ENCODE peak calls at places on chromosomes 4 and X, in four cellular contexts. E is HepG2, B is K562, G is GM12878. O is an unnamed sample.

GRCh38 chr4:71290074-71290473 is 48.7 kb upstream of the SLC4A4 start:
- DNase-seq in E (no peak), B (no peak), G (no peak), O (no peak)

GRCh38 chrX:34332336-34332735 is 200.2 kb upstream of the FAM47A start:
- DNase-seq in E (no peak), B (no peak), G (no peak), O (peak; percentile 40)

GRCh38 chr4:8538703-8539567 is 41.3 kb upstream of the GPR78 start:
- DNase-seq in E (peak; percentile 14), B (no peak), G (no peak), O (no peak)

GRCh38 chrX:104428231-104428630 is 137.8 kb upstream of the IL1RAPL2 start:
- DNase-seq in E (no peak), B (no peak), G (no peak), O (no peak)

GRCh38 chrX:147917700-147918694 is 6.3 kb downstream of the FMR1 start:
- DNase-seq in E (no peak), B (peak; percentile 5), G (peak; percentile 26), O (no peak)

GRCh38 chr4:41257257-41257900 is 651 bp downstream of the UCHL1 start:
- DNase-seq in E (no peak), B (no peak), G (no peak), O (peak; percentile 74)

GRCh38 chr4:38044060-38044459 is 83.9 kb downstream of the PTTG2 start:
- DNase-seq in E (no peak), B (no peak), G (no peak), O (no peak)

GRCh38 chr4:41067369-41067768 is 147.0 kb downstream of the APBB2 start:
- DNase-seq in E (no peak), B (no peak), G (no peak), O (no peak)

GRCh38 chrX:108178099-108178498 is 86.5 kb downstream of the ATG4A start:
- DNase-seq in E (no peak), B (no peak), G (no peak), O (no peak)

GRCh38 chr4:6901669-6902317 is 7.8 kb upstream of the TBC1D14 start:
- DNase-seq in E (no peak), B (no peak), G (no peak), O (no peak)

DNA sequence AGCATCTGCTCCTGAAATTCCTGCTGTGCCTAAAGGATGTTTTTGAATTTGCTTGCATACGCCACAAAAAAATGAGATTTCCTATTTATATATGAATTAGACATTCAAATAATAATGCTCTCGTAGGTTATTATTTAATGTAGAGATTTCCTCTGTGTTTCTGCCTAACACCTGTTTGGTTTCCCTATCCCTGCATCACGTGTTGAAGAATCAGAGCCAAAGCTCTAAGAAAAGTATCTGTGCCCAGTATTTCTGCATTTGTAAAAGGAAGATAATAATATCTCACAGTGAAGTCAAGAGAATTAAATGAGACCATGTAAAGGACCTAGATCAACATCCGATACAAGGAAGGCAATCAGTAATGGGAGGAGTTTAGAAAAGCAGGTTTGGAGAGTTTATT is 179.5 kb downstream of the HNRNPD start:
- DNase-seq in E (no peak), B (no peak), G (no peak), O (no peak)
- H3K4me1 ChIP-seq in E (no peaks in the 10 kb centered on the region), B (no peaks in the 10 kb centered on the region), G (no peaks in the 10 kb centered on the region), O (no peaks in the 10 kb centered on the region)

DNA sequence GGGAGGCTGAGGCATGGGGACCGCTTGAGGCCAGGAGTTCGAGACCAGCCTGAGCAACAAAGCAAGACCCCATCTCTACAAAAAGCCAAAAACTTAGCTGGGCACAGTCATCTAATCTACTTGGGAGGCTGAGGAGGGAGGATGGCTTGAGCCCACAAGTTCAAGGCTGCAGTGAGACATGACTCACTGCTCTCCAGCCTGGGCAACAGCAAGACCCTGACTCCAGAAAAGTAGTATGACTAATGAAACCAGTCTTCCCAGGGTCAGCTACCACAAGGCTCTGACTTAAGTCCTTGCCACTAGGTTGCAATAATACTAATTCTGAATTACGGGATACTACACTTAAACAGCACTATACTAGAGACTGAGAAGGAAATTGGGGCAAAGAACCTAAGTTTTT is 33.1 kb downstream of the ERVMER34-1 start:
- DNase-seq in E (no peak), B (no peak), G (no peak), O (no peak)
- TF ChIP-seq POLR2AphosphoS5 in E (no peak), B (no peak), G (no peak), O (peak; percentile 38)

GRCh38 chr4:114304567-114304966 is 294.0 kb upstream of the UGT8 start:
- DNase-seq in E (no peak), B (no peak), G (no peak), O (no peak)

DNA sequence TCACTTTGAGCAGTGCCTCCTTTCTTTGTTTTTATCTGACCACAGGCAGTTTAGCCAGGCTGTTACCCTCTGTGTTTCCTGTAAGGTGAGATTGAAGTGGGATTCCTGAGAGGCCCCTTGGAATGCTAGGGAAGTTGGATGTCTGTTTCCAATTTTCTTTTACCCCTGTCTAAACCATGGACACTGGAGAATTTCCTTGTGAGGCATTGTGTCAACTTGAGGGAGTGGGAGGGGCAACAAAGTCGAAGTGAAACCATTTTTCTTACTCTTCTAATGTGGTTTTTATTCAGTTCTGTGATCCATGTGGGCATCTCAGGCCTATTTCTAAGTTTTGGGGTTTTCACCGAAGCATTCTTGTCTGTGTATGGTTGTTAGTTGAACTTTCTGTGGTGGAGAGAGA is 296.1 kb upstream of the UGT8 start:
- DNase-seq in E (no peak), B (no peak), G (no peak), O (peak; percentile 11)
- TF ChIP-seq JUNB in E (no peak), B (no peak), G (no peak), O (no peak)

GRCh38 chr4:82358773-82359324 is 14.9 kb downstream of the HNRNPD start:
- DNase-seq in E (no peak), B (no peak), G (no peak), O (no peak)
- H3K4me1 ChIP-seq in E (peaks cover 27% of the 10 kb centered on the region), B (peaks cover 5% of the 10 kb centered on the region), G (peaks cover 3% of the 10 kb centered on the region), O (no peaks in the 10 kb centered on the region)

O was measured in GM23338.